ENCODE peak calls at places on chromosomes 6 and 20, in four cellular contexts. K is HTR-8/SVneo; C is CD8-positive, alpha-beta memory T cell; G is SHP77. L is an unnamed sample.

GRCh38 chr6:122789862-122790739 is 1.0 kb downstream of the SMPDL3A start:
- DNase-seq in K (no peak), C (no peak), G (peak), L (no peak)

GRCh38 chr20:58553841-58554240 is 38.6 kb upstream of the APCDD1L start:
- DNase-seq in K (no peak), C (no peak), G (no peak), L (no peak)

GRCh38 chr20:9611921-9612320 is 97.5 kb downstream of the LAMP5 start:
- DNase-seq in K (no peak), C (no peak), G (no peak), L (no peak)

GRCh38 chr6:158406736-158407135 is 94.5 kb downstream of the TULP4 start:
- DNase-seq in K (no peak), C (no peak), G (no peak), L (no peak)

GRCh38 chr6:105781905-105782304 is 304.2 kb upstream of the PRDM1 start:
- DNase-seq in K (no peak), C (no peak), G (no peak), L (no peak)

GRCh38 chr6:113281014-113281810 is 575.9 kb upstream of the MARCKS start:
- DNase-seq in K (no peak), C (no peak), G (no peak), L (peak)

GRCh38 chr6:96468281-96468680 is 53.3 kb upstream of the UFL1 start:
- DNase-seq in K (no peak), C (no peak), G (no peak), L (no peak)

GRCh38 chr20:38875170-38875993 is 50.8 kb upstream of the FAM83D start:
- DNase-seq in K (no peak), C (peak), G (no peak), L (no peak)

GRCh38 chr6:134787261-134787871 is 162.5 kb downstream of the ALDH8A1 start:
- DNase-seq in K (peak), C (no peak), G (no peak), L (peak)

GRCh38 chr6:149897015-149897697 is 757 bp downstream of the RAET1E start:
- DNase-seq in K (peak), C (no peak), G (no peak), L (no peak)

GRCh38 chr20:58833921-58834320 is 16.8 kb downstream of the GNAS-AS1 start:
- DNase-seq in K (no peak), C (no peak), G (no peak), L (no peak)

GRCh38 chr6:4891171-4891570 is 112.7 kb downstream of the RPP40 start:
- DNase-seq in K (no peak), C (no peak), G (no peak), L (no peak)

GRCh38 chr6:143536866-143537691 is 25.6 kb upstream of the FUCA2 start:
- DNase-seq in K (peak), C (peak), G (no peak), L (peak)

GRCh38 chr6:134609862-134610261 is 291.9 kb upstream of the SGK1 start:
- DNase-seq in K (no peak), C (no peak), G (no peak), L (no peak)

GRCh38 chr6:137271245-137272183 is 52.3 kb upstream of the IFNGR1 start:
- DNase-seq in K (peak), C (no peak), G (peak), L (peak)

GRCh38 chr20:57190536-57191265 is 75.7 kb downstream of the BMP7 start:
- DNase-seq in K (no peak), C (no peak), G (no peak), L (no peak)

GRCh38 chr6:39791311-39791710 is 865 bp upstream of the DAAM2 start:
- DNase-seq in K (no peak), C (no peak), G (no peak), L (peak)

GRCh38 chr6:160227769-160228161 is 30.9 kb downstream of the SLC22A2 start:
- DNase-seq in K (no peak), C (no peak), G (no peak), L (no peak)

GRCh38 chr20:23147964-23148720 is 62.0 kb upstream of the CD93 start:
- DNase-seq in K (peak), C (no peak), G (peak), L (no peak)

GRCh38 chr6:128519931-128520435 is 416 bp downstream of the PTPRK start:
- DNase-seq in K (no peak), C (peak), G (no peak), L (peak)

GRCh38 chr20:51350941-51351631 is 191.4 kb downstream of the NFATC2 start:
- DNase-seq in K (no peak), C (no peak), G (no peak), L (no peak)

GRCh38 chr6:24093381-24093780 is 32.6 kb upstream of the NRSN1 start:
- DNase-seq in K (no peak), C (no peak), G (no peak), L (peak)

GRCh38 chr6:18155864-18156396 is 708 bp downstream of the KDM1B start:
- DNase-seq in K (peak), C (peak), G (peak), L (no peak)

L was measured in foreskin melanocyte.